ENCODE peak calls at places on chromosome 14, in four cellular contexts. One of them, this sample, is unnamed.

GRCh38 chr14:55756563-55756962 is 176.6 kb downstream of the KTN1 start:
- DNase-seq in colonic mucosa: no peak
- DNase-seq in adrenal gland: no peak
- DNase-seq in NB4: no peak
- DNase-seq in this sample: no peak

GRCh38 chr14:68665116-68665515 is 127.8 kb downstream of the ZFP36L1 start:
- DNase-seq in colonic mucosa: no peak
- DNase-seq in adrenal gland: no peak
- DNase-seq in NB4: no peak
- DNase-seq in this sample: no peak

GRCh38 chr14:38502241-38502640 is 246.3 kb upstream of the CLEC14A start:
- DNase-seq in colonic mucosa: no peak
- DNase-seq in adrenal gland: no peak
- DNase-seq in NB4: no peak
- DNase-seq in this sample: no peak

GRCh38 chr14:68789798-68790655 is 2.8 kb downstream of the ZFP36L1 start:
- DNase-seq in colonic mucosa: peak; percentile 52
- DNase-seq in adrenal gland: peak; percentile 36
- DNase-seq in NB4: no peak
- DNase-seq in this sample: peak; percentile 24

GRCh38 chr14:82067221-82067620 is 533.6 kb upstream of the SEL1L start:
- DNase-seq in colonic mucosa: no peak
- DNase-seq in adrenal gland: no peak
- DNase-seq in NB4: no peak
- DNase-seq in this sample: no peak

GRCh38 chr14:65333926-65334687 is 78.4 kb upstream of the FUT8 start:
- DNase-seq in colonic mucosa: peak; percentile 51
- DNase-seq in adrenal gland: no peak
- DNase-seq in NB4: no peak
- DNase-seq in this sample: no peak

GRCh38 chr14:56087824-56088571 is 30.2 kb upstream of the PELI2 start:
- DNase-seq in colonic mucosa: no peak
- DNase-seq in adrenal gland: no peak
- DNase-seq in NB4: no peak
- DNase-seq in this sample: no peak

GRCh38 chr14:97975960-97976359 is 1178.8 kb downstream of the VRK1 start:
- DNase-seq in colonic mucosa: no peak
- DNase-seq in adrenal gland: no peak
- DNase-seq in NB4: no peak
- DNase-seq in this sample: no peak

GRCh38 chr14:100854435-100854834 is 28.5 kb downstream of the MEG3 start:
- DNase-seq in colonic mucosa: no peak
- DNase-seq in adrenal gland: no peak
- DNase-seq in NB4: no peak
- DNase-seq in this sample: no peak

GRCh38 chr14:58100735-58101368 is 51.2 kb downstream of the ARMH4 start:
- DNase-seq in colonic mucosa: no peak
- DNase-seq in adrenal gland: no peak
- DNase-seq in NB4: no peak
- DNase-seq in this sample: no peak

GRCh38 chr14:93173943-93174395 is 10.7 kb downstream of the MOAP1 start:
- DNase-seq in colonic mucosa: no peak
- DNase-seq in adrenal gland: peak; percentile 55
- DNase-seq in NB4: no peak
- DNase-seq in this sample: no peak

GRCh38 chr14:95250936-95251335 is 68.8 kb downstream of the CLMN start:
- DNase-seq in colonic mucosa: no peak
- DNase-seq in adrenal gland: no peak
- DNase-seq in NB4: no peak
- DNase-seq in this sample: no peak

GRCh38 chr14:64266206-64266605 is 28.0 kb downstream of the ESR2 start:
- DNase-seq in colonic mucosa: no peak
- DNase-seq in adrenal gland: no peak
- DNase-seq in NB4: peak; percentile 4
- DNase-seq in this sample: no peak

GRCh38 chr14:49954171-49954631 is 61.3 kb downstream of the ARF6 start:
- DNase-seq in colonic mucosa: no peak
- DNase-seq in adrenal gland: no peak
- DNase-seq in NB4: no peak
- DNase-seq in this sample: no peak

GRCh38 chr14:89312937-89313336 is 104.1 kb downstream of the FOXN3 start:
- DNase-seq in colonic mucosa: no peak
- DNase-seq in adrenal gland: no peak
- DNase-seq in NB4: no peak
- DNase-seq in this sample: no peak

GRCh38 chr14:32230695-32231280 is 27.7 kb upstream of the RNU6-8 start:
- DNase-seq in colonic mucosa: no peak
- DNase-seq in adrenal gland: no peak
- DNase-seq in NB4: no peak
- DNase-seq in this sample: no peak

GRCh38 chr14:32230181-32230580 is 27.1 kb upstream of the RNU6-8 start:
- DNase-seq in colonic mucosa: no peak
- DNase-seq in adrenal gland: peak; percentile 25
- DNase-seq in NB4: no peak
- DNase-seq in this sample: no peak

GRCh38 chr14:32226051-32226450 is 23.0 kb upstream of the RNU6-8 start:
- DNase-seq in colonic mucosa: no peak
- DNase-seq in adrenal gland: no peak
- DNase-seq in NB4: no peak
- DNase-seq in this sample: no peak

GRCh38 chr14:32225378-32225920 is 22.4 kb upstream of the RNU6-8 start:
- DNase-seq in colonic mucosa: no peak
- DNase-seq in adrenal gland: no peak
- DNase-seq in NB4: no peak
- DNase-seq in this sample: no peak

DNA sequence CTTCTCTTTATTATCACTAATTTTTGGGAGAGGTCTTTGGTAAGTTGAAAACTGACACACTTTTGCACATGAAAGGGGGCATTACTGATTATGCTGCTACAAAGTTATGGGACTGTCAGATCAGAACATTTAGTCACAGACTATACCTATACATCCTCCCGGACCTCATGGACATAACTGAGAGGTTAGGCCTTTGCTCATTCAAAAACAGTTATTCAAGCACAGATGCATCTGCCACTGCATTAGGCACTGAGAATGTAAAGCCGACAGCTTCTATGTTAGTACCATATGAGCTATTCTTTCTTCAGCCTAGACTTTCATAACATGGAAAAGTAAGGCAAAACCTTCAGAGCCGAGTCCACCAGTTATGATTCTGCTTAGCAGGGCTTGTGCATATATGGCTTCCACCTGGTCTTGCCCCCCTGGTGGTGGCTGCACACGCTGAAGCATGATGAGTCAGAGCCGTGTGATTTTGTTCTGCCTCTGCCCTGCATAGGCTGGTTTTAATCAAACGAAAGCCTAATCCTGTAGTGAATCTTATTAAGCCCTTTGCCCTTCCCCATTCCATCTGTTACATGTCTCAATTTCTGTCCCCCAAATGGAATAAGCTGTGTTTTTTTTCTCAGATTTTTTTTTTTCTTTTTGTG is 21.8 kb upstream of the RNU6-8 start:
- DNase-seq in colonic mucosa: no peak
- DNase-seq in adrenal gland: peak; percentile 70
- DNase-seq in NB4: no peak
- DNase-seq in this sample: peak; percentile 64
- TF ChIP-seq CTCF in colonic mucosa: no peak
- TF ChIP-seq CTCF in adrenal gland: peak; percentile 46
- TF ChIP-seq CTCF in NB4: peak; percentile 7
- TF ChIP-seq CTCF in this sample: peak; percentile 51

GRCh38 chr14:90546767-90547166 is 149.9 kb downstream of the CALM1 start:
- DNase-seq in colonic mucosa: no peak
- DNase-seq in adrenal gland: no peak
- DNase-seq in NB4: no peak
- DNase-seq in this sample: no peak

GRCh38 chr14:90544971-90545370 is 148.1 kb downstream of the CALM1 start:
- DNase-seq in colonic mucosa: no peak
- DNase-seq in adrenal gland: no peak
- DNase-seq in NB4: peak; percentile 27
- DNase-seq in this sample: no peak

GRCh38 chr14:90545431-90545830 is 148.6 kb downstream of the CALM1 start:
- DNase-seq in colonic mucosa: no peak
- DNase-seq in adrenal gland: no peak
- DNase-seq in NB4: no peak
- DNase-seq in this sample: no peak

GRCh38 chr14:90547250-90547649 is 150.4 kb downstream of the CALM1 start:
- DNase-seq in colonic mucosa: no peak
- DNase-seq in adrenal gland: no peak
- DNase-seq in NB4: no peak
- DNase-seq in this sample: no peak

DNA sequence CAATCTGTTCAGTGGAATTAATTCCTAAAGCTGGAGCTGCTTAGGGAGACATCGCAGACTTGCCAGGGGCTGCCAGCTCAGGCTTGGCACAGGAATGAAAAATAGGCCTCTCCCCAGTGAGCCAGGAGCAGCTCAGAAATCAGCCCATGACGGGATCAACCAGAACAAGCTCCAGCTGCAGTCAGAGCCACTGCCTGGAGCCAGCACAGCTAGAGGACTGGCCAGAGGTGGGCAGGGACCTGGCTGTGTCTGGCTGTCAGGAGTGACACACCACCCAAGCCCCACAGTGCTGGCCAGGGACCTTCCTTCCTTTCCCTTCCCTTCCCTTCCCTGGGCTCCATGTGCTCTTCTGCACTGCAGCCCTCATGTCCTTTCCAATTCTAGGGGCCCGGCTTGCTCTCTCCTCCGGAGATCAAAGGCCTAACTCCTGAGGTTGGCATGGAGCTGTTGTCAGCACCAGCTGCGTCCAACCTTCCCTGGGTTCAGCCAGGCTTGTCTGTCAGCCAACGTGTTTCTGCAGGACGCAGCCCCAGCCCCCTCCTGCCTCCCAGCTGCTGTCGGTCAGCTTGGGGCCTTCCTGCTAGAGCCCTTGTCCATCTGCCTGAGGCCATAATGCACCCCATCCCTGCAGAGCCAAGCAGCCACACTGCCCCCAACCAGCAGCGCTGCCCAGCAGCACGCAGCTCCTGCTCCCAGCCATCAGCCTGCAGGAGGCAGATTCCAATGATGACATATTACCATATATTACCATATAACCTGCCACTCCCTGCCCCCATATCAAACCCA is 149.3 kb downstream of the CALM1 start:
- DNase-seq in colonic mucosa: no peak
- DNase-seq in adrenal gland: peak; percentile 62
- DNase-seq in NB4: no peak
- DNase-seq in this sample: no peak
- TF ChIP-seq CTCF in colonic mucosa: no peak
- TF ChIP-seq CTCF in adrenal gland: no peak
- TF ChIP-seq CTCF in NB4: no peak
- TF ChIP-seq CTCF in this sample: no peak

DNA sequence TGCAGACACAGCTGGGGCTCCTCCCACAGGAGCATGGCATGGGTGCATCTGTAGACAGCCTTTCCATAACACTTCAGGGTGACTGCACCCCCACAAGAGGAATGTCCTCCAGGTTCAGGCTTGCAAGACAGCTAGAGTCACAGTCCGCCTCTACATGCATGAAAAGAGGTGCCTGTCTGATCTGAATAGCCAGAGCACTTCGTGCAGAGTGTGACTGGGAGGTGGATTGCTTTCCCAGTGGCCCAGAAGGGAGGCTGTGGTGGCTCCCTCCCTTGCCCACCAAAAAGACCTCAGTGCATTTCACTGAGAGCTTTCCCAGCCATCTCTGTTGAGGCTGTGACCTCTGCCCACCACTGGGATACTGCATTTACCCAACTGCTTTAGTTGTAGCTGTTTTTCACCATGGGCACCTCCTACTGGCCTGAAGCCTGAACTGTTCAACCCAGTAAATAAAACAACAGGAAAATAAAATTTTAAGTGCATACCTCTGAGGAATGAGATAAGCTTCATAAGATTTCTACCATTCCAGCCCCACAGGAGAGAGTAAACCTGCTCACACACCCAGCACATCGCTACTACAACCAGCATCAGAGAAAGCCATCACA is 14.1 kb downstream of the CEP128 start:
- DNase-seq in colonic mucosa: no peak
- DNase-seq in adrenal gland: no peak
- DNase-seq in NB4: peak; percentile 19
- DNase-seq in this sample: no peak
- TF ChIP-seq CTCF in colonic mucosa: no peak
- TF ChIP-seq CTCF in adrenal gland: no peak
- TF ChIP-seq CTCF in NB4: no peak
- TF ChIP-seq CTCF in this sample: no peak

GRCh38 chr14:48398675-48399282 is 723.4 kb upstream of the MDGA2 start:
- DNase-seq in colonic mucosa: no peak
- DNase-seq in adrenal gland: no peak
- DNase-seq in NB4: peak; percentile 57
- DNase-seq in this sample: peak; percentile 6
- TF ChIP-seq CTCF in colonic mucosa: peak; percentile 43
- TF ChIP-seq CTCF in adrenal gland: peak; percentile 73
- TF ChIP-seq CTCF in NB4: peak; percentile 57
- TF ChIP-seq CTCF in this sample: no peak

GRCh38 chr14:105482486-105483110 is 4.1 kb upstream of the CRIP1 start:
- DNase-seq in colonic mucosa: no peak
- DNase-seq in adrenal gland: no peak
- DNase-seq in NB4: no peak
- DNase-seq in this sample: no peak

GRCh38 chr14:105480807-105481801 is 5.6 kb upstream of the CRIP1 start:
- DNase-seq in colonic mucosa: peak; percentile 92
- DNase-seq in adrenal gland: peak; percentile 79
- DNase-seq in NB4: peak; percentile 84
- DNase-seq in this sample: peak; percentile 95

GRCh38 chr14:105480165-105480564 is 5.5 kb downstream of the CRIP2 start:
- DNase-seq in colonic mucosa: no peak
- DNase-seq in adrenal gland: no peak
- DNase-seq in NB4: no peak
- DNase-seq in this sample: no peak

GRCh38 chr14:105483300-105484068 is 3.2 kb upstream of the CRIP1 start:
- DNase-seq in colonic mucosa: peak; percentile 60
- DNase-seq in adrenal gland: no peak
- DNase-seq in NB4: no peak
- DNase-seq in this sample: peak; percentile 51

GRCh38 chr14:105481886-105482454 is 4.7 kb upstream of the CRIP1 start:
- DNase-seq in colonic mucosa: peak; percentile 97
- DNase-seq in adrenal gland: peak; percentile 94
- DNase-seq in NB4: peak; percentile 83
- DNase-seq in this sample: peak; percentile 97
- TF ChIP-seq CTCF in colonic mucosa: no peak
- TF ChIP-seq CTCF in adrenal gland: peak; percentile 20
- TF ChIP-seq CTCF in NB4: no peak
- TF ChIP-seq CTCF in this sample: no peak

DNA sequence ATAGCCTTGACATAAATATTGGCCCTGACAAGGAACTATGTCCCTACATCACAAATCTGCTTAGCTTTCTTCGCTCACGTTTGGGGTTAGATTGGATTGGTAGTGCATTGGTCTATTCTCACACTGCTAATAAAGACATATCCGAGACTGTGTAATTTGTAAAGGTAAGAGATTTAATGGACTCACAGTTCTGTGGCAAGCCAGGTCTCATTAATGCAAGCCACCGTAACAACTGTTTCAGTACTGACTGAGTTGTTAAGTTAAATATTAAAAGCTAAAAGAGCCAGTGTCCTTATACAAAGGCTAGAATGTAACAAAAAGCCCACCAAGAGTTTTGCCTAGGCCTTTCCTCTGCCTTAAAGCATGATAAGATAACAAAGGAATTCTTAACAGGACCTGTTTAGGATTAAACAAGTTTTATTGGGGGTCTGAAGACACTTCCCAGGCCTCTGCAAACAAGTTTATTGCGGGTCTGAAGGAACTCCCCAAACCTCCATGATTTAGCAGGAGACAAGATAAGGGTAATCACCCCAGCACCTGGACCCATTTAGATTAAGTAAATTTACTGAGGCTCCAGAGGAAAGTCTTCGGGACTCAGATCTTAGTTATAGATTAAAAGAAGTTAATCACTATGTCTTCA is 88.2 kb upstream of the PTGDR start:
- DNase-seq in colonic mucosa: no peak
- DNase-seq in adrenal gland: no peak
- DNase-seq in NB4: no peak
- DNase-seq in this sample: no peak
- TF ChIP-seq CTCF in colonic mucosa: no peak
- TF ChIP-seq CTCF in adrenal gland: no peak
- TF ChIP-seq CTCF in NB4: no peak
- TF ChIP-seq CTCF in this sample: no peak